ENCODE peak calls at places on chromosomes 6 and 20, in five cellular contexts. One of them, this sample, is unnamed.

GRCh38 chr6:6717008-6717763 is 128.7 kb downstream of the LY86 start:
- DNase-seq in AG10803: no peak
- DNase-seq in epithelial cell of esophagus: no peak
- DNase-seq in lower lobe of right lung: no peak
- DNase-seq in suprapubic skin: no peak
- DNase-seq in this sample: no peak

GRCh38 chr6:102571236-102571908 is 1177.9 kb downstream of the GRIK2 start:
- DNase-seq in AG10803: no peak
- DNase-seq in epithelial cell of esophagus: peak
- DNase-seq in lower lobe of right lung: no peak
- DNase-seq in suprapubic skin: no peak
- DNase-seq in this sample: peak

GRCh38 chr6:158046201-158047119 is 64.8 kb downstream of the SYNJ2 start:
- DNase-seq in epithelial cell of esophagus: no peak
- DNase-seq in AG10803: no peak
- DNase-seq in suprapubic skin: peak
- DNase-seq in lower lobe of right lung: peak
- DNase-seq in this sample: no peak

GRCh38 chr6:109269953-109270517 is 112.2 kb downstream of the CD164 start:
- DNase-seq in suprapubic skin: no peak
- DNase-seq in AG10803: no peak
- DNase-seq in epithelial cell of esophagus: no peak
- DNase-seq in lower lobe of right lung: no peak
- DNase-seq in this sample: no peak

GRCh38 chr6:37985355-37985754 is 165.8 kb downstream of the ZFAND3 start:
- DNase-seq in AG10803: no peak
- DNase-seq in epithelial cell of esophagus: no peak
- DNase-seq in lower lobe of right lung: no peak
- DNase-seq in suprapubic skin: no peak
- DNase-seq in this sample: no peak

GRCh38 chr20:600736-601135 is 9.4 kb downstream of the TCF15 start:
- DNase-seq in lower lobe of right lung: no peak
- DNase-seq in epithelial cell of esophagus: no peak
- DNase-seq in AG10803: no peak
- DNase-seq in suprapubic skin: no peak
- DNase-seq in this sample: no peak

GRCh38 chr6:23413327-23414203 is 712.5 kb upstream of the NRSN1 start:
- DNase-seq in suprapubic skin: no peak
- DNase-seq in AG10803: peak
- DNase-seq in lower lobe of right lung: no peak
- DNase-seq in epithelial cell of esophagus: peak
- DNase-seq in this sample: no peak

GRCh38 chr6:44561062-44561591 is 173.6 kb downstream of the CDC5L start:
- DNase-seq in lower lobe of right lung: no peak
- DNase-seq in epithelial cell of esophagus: no peak
- DNase-seq in AG10803: no peak
- DNase-seq in suprapubic skin: no peak
- DNase-seq in this sample: no peak

GRCh38 chr6:106177786-106178185 is 91.7 kb downstream of the PRDM1 start:
- DNase-seq in suprapubic skin: no peak
- DNase-seq in epithelial cell of esophagus: no peak
- DNase-seq in AG10803: no peak
- DNase-seq in lower lobe of right lung: no peak
- DNase-seq in this sample: no peak

GRCh38 chr20:48745330-48745729 is 82.5 kb downstream of the PREX1 start:
- DNase-seq in epithelial cell of esophagus: no peak
- DNase-seq in lower lobe of right lung: no peak
- DNase-seq in suprapubic skin: no peak
- DNase-seq in AG10803: no peak
- DNase-seq in this sample: no peak

GRCh38 chr20:53984354-53984753 is 86.0 kb downstream of the BCAS1 start:
- DNase-seq in suprapubic skin: peak
- DNase-seq in epithelial cell of esophagus: no peak
- DNase-seq in AG10803: peak
- DNase-seq in lower lobe of right lung: no peak
- DNase-seq in this sample: no peak

GRCh38 chr6:45555981-45556771 is 178.4 kb upstream of the SUPT3H start:
- DNase-seq in epithelial cell of esophagus: no peak
- DNase-seq in suprapubic skin: no peak
- DNase-seq in lower lobe of right lung: no peak
- DNase-seq in AG10803: peak
- DNase-seq in this sample: no peak

GRCh38 chr6:52337633-52338290 is 24.2 kb upstream of the PAQR8 start:
- DNase-seq in suprapubic skin: no peak
- DNase-seq in lower lobe of right lung: no peak
- DNase-seq in AG10803: no peak
- DNase-seq in epithelial cell of esophagus: no peak
- DNase-seq in this sample: no peak

GRCh38 chr6:108434222-108434621 is 126.5 kb upstream of the FOXO3 start:
- DNase-seq in epithelial cell of esophagus: peak
- DNase-seq in suprapubic skin: no peak
- DNase-seq in AG10803: no peak
- DNase-seq in lower lobe of right lung: no peak
- DNase-seq in this sample: no peak

DNA sequence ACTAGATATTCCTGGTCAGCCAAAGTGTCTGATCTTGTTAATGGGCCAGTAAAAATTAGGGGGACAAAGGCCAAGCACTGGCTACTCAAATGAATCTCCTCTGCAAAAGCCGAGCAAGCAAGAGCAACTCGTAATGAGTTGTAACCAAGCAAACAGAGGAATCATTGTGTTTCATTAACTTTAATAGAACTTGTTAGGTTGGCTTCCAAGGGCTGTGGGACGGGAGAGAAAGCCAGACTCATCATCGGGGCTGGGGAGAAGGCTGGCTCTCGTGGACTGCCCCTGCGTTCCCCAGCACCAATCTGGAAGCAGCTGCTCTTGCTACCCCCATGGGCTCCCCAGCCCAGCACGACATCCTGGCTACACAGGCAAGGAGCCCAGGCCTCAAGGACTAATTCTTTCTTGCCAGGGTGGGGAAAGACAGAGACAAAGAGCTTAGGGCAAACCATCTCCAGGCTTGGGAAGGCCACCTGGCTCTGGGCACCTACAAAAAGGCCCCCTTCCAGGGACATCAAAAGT is 10.5 kb upstream of the SCUBE3 start:
- DNase-seq in lower lobe of right lung: no peak
- DNase-seq in suprapubic skin: no peak
- DNase-seq in AG10803: no peak
- DNase-seq in epithelial cell of esophagus: no peak
- DNase-seq in this sample: no peak
- TF ChIP-seq CTCF in lower lobe of right lung: no peak
- TF ChIP-seq CTCF in suprapubic skin: no peak
- TF ChIP-seq CTCF in AG10803: no peak
- TF ChIP-seq CTCF in epithelial cell of esophagus: no peak
- TF ChIP-seq CTCF in this sample: no peak

GRCh38 chr20:13220194-13220856 is 749 bp upstream of the ISM1 start:
- DNase-seq in suprapubic skin: peak
- DNase-seq in lower lobe of right lung: peak
- DNase-seq in epithelial cell of esophagus: peak
- DNase-seq in AG10803: peak
- DNase-seq in this sample: no peak
- TF ChIP-seq CTCF in suprapubic skin: no peak
- TF ChIP-seq CTCF in lower lobe of right lung: no peak
- TF ChIP-seq CTCF in epithelial cell of esophagus: no peak
- TF ChIP-seq CTCF in AG10803: no peak
- TF ChIP-seq CTCF in this sample: no peak

DNA sequence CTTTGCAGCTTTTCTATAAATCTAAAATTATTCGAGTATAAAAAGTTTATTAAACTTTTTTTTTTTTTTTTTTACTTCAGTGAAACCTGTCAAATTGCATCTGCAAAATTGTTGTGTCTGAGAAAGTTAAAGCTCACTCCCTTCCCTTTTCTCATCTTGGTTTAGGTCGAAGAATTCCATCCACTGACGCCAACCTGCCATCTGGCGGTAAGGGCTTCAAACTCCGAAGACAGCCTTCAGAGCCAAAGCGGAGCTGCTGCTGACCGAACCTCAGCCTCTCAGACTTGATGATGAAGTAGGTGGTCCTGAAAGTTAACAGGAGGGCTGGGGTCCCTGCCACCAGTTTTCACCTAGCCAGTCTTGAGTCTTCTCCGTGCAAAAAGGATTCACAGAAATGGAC is 29.6 kb upstream of the VAPB start:
- DNase-seq in suprapubic skin: no peak
- DNase-seq in epithelial cell of esophagus: no peak
- DNase-seq in AG10803: no peak
- DNase-seq in lower lobe of right lung: no peak
- DNase-seq in this sample: no peak
- TF ChIP-seq CTCF in suprapubic skin: no peak
- TF ChIP-seq CTCF in epithelial cell of esophagus: peak
- TF ChIP-seq CTCF in AG10803: peak
- TF ChIP-seq CTCF in lower lobe of right lung: no peak
- TF ChIP-seq CTCF in this sample: no peak

GRCh38 chr6:81734081-81734480 is 18.4 kb downstream of the TENT5A start:
- DNase-seq in epithelial cell of esophagus: peak
- DNase-seq in lower lobe of right lung: no peak
- DNase-seq in AG10803: no peak
- DNase-seq in suprapubic skin: no peak
- DNase-seq in this sample: no peak
- TF ChIP-seq CTCF in epithelial cell of esophagus: peak
- TF ChIP-seq CTCF in lower lobe of right lung: peak
- TF ChIP-seq CTCF in AG10803: no peak
- TF ChIP-seq CTCF in suprapubic skin: no peak
- TF ChIP-seq CTCF in this sample: no peak

GRCh38 chr6:90892271-90892670 is 305.4 kb upstream of the MAP3K7 start:
- DNase-seq in AG10803: no peak
- DNase-seq in lower lobe of right lung: no peak
- DNase-seq in suprapubic skin: no peak
- DNase-seq in epithelial cell of esophagus: no peak
- DNase-seq in this sample: no peak
- TF ChIP-seq CTCF in AG10803: no peak
- TF ChIP-seq CTCF in lower lobe of right lung: no peak
- TF ChIP-seq CTCF in suprapubic skin: no peak
- TF ChIP-seq CTCF in epithelial cell of esophagus: no peak
- TF ChIP-seq CTCF in this sample: no peak

This sample was measured in retinal pigment epithelial cell.